ENCODE peak calls at places on chromosomes 4 and X, in six cellular contexts. T is psoas muscle, S is AG04449, I is progenitor cell of endocrine pancreas, H is A549, X is cardiac muscle cell. D is an unnamed sample.

GRCh38 chr4:2798399-2799301 is 5.8 kb downstream of the SH3BP2 start:
- DNase-seq in T (peak), S (no peak), X (no peak), I (no peak), H (no peak), D (no peak)

GRCh38 chr4:10161840-10162239 is 45.2 kb upstream of the WDR1 start:
- DNase-seq in T (no peak), S (no peak), I (no peak), H (no peak), X (no peak), D (no peak)

GRCh38 chr4:108035691-108036090 is 46.0 kb downstream of the HADH start:
- DNase-seq in S (no peak), X (no peak), H (no peak), T (no peak), I (no peak), D (no peak)

GRCh38 chr4:81506731-81507130 is 35.0 kb upstream of the RASGEF1B start:
- DNase-seq in H (no peak), S (no peak), X (no peak), T (no peak), I (no peak), D (no peak)

GRCh38 chr4:3196670-3197359 is 52.1 kb upstream of the MSANTD1 start:
- DNase-seq in I (no peak), X (no peak), H (no peak), T (no peak), S (no peak), D (no peak)

GRCh38 chr4:39083164-39083563 is 21.1 kb downstream of the KLHL5 start:
- DNase-seq in S (no peak), I (no peak), X (no peak), T (no peak), H (no peak), D (no peak)

GRCh38 chr4:150656882-150657281 is 74.9 kb downstream of the MAB21L2 start:
- DNase-seq in X (no peak), H (no peak), S (no peak), I (no peak), T (no peak), D (no peak)

GRCh38 chr4:73777612-73778011 is 37.2 kb downstream of the CXCL8 start:
- DNase-seq in T (no peak), X (no peak), S (no peak), H (no peak), I (no peak), D (no peak)

GRCh38 chr4:124564121-124564520 is 148.4 kb downstream of the ANKRD50 start:
- DNase-seq in S (no peak), I (no peak), X (no peak), H (no peak), T (no peak), D (no peak)

GRCh38 chr4:182297659-182298058 is 54.5 kb downstream of the TENM3 start:
- DNase-seq in I (no peak), T (no peak), S (no peak), H (no peak), X (no peak), D (no peak)

GRCh38 chrX:123817288-123817894 is 42.5 kb upstream of the XIAP start:
- DNase-seq in I (no peak), T (no peak), H (no peak), X (no peak), S (no peak), D (no peak)

DNA sequence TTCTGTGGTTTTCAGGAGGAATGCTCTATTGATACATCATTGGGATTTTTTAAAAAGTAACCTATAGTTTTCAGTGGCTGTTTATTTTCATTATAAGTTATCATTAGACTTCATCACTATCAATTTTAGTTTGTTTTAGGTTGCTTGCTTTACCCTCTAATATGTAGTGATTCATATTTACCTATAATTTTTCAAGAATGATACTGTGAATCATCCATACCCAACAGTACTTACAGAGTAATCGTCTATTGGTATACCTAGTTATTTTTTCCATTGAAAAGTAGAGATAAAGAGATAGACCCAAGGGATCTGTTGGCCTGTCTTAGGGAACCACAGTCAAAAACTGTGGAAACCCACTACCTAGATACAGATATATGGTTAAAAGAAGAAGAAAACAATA is 83.3 kb downstream of the KLHL34 start:
- DNase-seq in H (no peak), T (no peak), X (no peak), S (no peak), I (no peak), D (no peak)
- TF ChIP-seq CTCF in H (no peak), T (no peak), X (no peak), S (no peak), I (no peak), D (no peak)

GRCh38 chr4:98786866-98787265 is 128.5 kb upstream of the TSPAN5 start:
- DNase-seq in S (no peak), T (no peak), H (no peak), I (no peak), X (peak), D (no peak)
- TF ChIP-seq CTCF in S (peak), T (no peak), H (peak), I (no peak), X (peak), D (no peak)

GRCh38 chrX:80812176-80812575 is 2.5 kb upstream of the BRWD3 start:
- DNase-seq in X (peak), I (no peak), H (no peak), S (no peak), T (no peak), D (no peak)
- TF ChIP-seq CTCF in X (peak), I (no peak), H (no peak), S (peak), T (no peak), D (no peak)

GRCh38 chr4:103032575-103032974 is 13.1 kb upstream of the SLC9B1 start:
- DNase-seq in H (no peak), S (no peak), T (no peak), I (no peak), X (peak), D (no peak)
- TF ChIP-seq CTCF in H (peak), S (peak), T (peak), I (peak), X (peak), D (peak)

GRCh38 chr4:26074672-26075071 is 160.7 kb downstream of the SMIM20 start:
- DNase-seq in H (no peak), T (no peak), X (no peak), I (no peak), S (no peak), D (no peak)
- TF ChIP-seq CTCF in H (no peak), T (no peak), X (no peak), I (no peak), S (no peak), D (no peak)

GRCh38 chr4:138519436-138519835 is 277.3 kb upstream of the SLC7A11 start:
- DNase-seq in I (no peak), T (no peak), H (no peak), X (no peak), S (no peak), D (no peak)

GRCh38 chr4:138521809-138522208 is 279.7 kb upstream of the SLC7A11 start:
- DNase-seq in I (no peak), T (no peak), H (no peak), X (no peak), S (no peak), D (no peak)

GRCh38 chr4:138522366-138522765 is 280.2 kb upstream of the SLC7A11 start:
- DNase-seq in H (no peak), T (no peak), I (no peak), X (peak), S (no peak), D (no peak)
- TF ChIP-seq CTCF in H (no peak), T (peak), I (peak), X (peak), S (peak), D (no peak)